ENCODE peak calls at places on chromosomes 3 and 15, in nine cellular contexts. X, Z, F, E, Q, K, B, D and T are unnamed samples.

GRCh38 chr3:82707035-82707434 is 945.6 kb upstream of the GBE1 start:
- DNase-seq in D (no peak), B (no peak), Q (peak), Z (no peak), F (no peak), X (no peak), K (no peak), E (no peak), T (no peak)

GRCh38 chr3:133038731-133039398 is 674 bp downstream of the TMEM108 start:
- DNase-seq in B (no peak), F (peak), Z (no peak), E (no peak), Q (no peak), K (no peak), X (no peak), D (no peak), T (no peak)

GRCh38 chr15:85443593-85444328 is 63.4 kb downstream of the AKAP13 start:
- DNase-seq in F (peak), K (no peak), B (no peak), Z (no peak), E (no peak), D (peak), Q (peak), X (no peak), T (no peak)

GRCh38 chr3:12194209-12194608 is 35.5 kb upstream of the TIMP4 start:
- DNase-seq in D (peak), K (no peak), Z (no peak), B (peak), Q (peak), F (peak), X (no peak), E (no peak), T (no peak)

GRCh38 chr15:71386448-71387236 is 271.4 kb downstream of the THSD4 start:
- DNase-seq in F (peak), B (peak), D (peak), E (no peak), Z (no peak), Q (peak), K (no peak), X (no peak), T (no peak)

GRCh38 chr3:45553469-45553974 is 41.0 kb upstream of the LIMD1 start:
- DNase-seq in E (no peak), D (peak), X (no peak), Z (no peak), B (no peak), F (peak), K (no peak), Q (peak), T (peak)

GRCh38 chr15:85582076-85582718 is 201.8 kb downstream of the AKAP13 start:
- DNase-seq in D (peak), F (no peak), Z (peak), X (no peak), B (no peak), K (peak), E (peak), Q (no peak), T (no peak)

GRCh38 chr3:29275309-29275708 is 5.6 kb upstream of the RBMS3 start:
- DNase-seq in Z (no peak), K (no peak), X (no peak), D (no peak), Q (no peak), B (no peak), E (no peak), F (no peak), T (no peak)

GRCh38 chr3:145649368-145649887 is 511.6 kb downstream of the PLOD2 start:
- DNase-seq in B (no peak), F (no peak), X (no peak), Q (no peak), K (no peak), E (no peak), D (peak), Z (no peak), T (no peak)

GRCh38 chr3:126417461-126418255 is 22.9 kb downstream of the CFAP100 start:
- DNase-seq in K (no peak), X (no peak), B (no peak), D (no peak), F (no peak), Q (no peak), E (no peak), Z (no peak), T (peak)

GRCh38 chr3:125116311-125117069 is 60.7 kb upstream of the HEG1 start:
- DNase-seq in E (no peak), F (peak), D (peak), K (no peak), Z (no peak), B (no peak), X (no peak), Q (peak), T (no peak)